ENCODE peak calls at places on chromosomes 5 and 9, in ten cellular contexts. One of them, this sample, is unnamed.

GRCh38 chr9:546797-547223 is 294.7 kb upstream of the DMRT1 start:
- DNase-seq in esophagus muscularis mucosa: no peak
- DNase-seq in H1: no peak
- DNase-seq in transverse colon: no peak
- DNase-seq in HepG2: peak; percentile 16
- DNase-seq in GM12878: no peak
- DNase-seq in K562: no peak
- DNase-seq in suprapubic skin: no peak
- DNase-seq in stomach: no peak
- DNase-seq in SK-N-SH: no peak
- DNase-seq in this sample: no peak

GRCh38 chr9:76701441-76702031 is 62.7 kb upstream of the PCA3 start:
- DNase-seq in K562: no peak
- DNase-seq in GM12878: no peak
- DNase-seq in transverse colon: no peak
- DNase-seq in SK-N-SH: no peak
- DNase-seq in HepG2: no peak
- DNase-seq in H1: no peak
- DNase-seq in stomach: no peak
- DNase-seq in suprapubic skin: no peak
- DNase-seq in esophagus muscularis mucosa: no peak
- DNase-seq in this sample: no peak

GRCh38 chr5:93359296-93359957 is 221.6 kb downstream of the NR2F1-AS1 start:
- DNase-seq in K562: no peak
- DNase-seq in GM12878: no peak
- DNase-seq in H1: no peak
- DNase-seq in SK-N-SH: no peak
- DNase-seq in esophagus muscularis mucosa: no peak
- DNase-seq in suprapubic skin: no peak
- DNase-seq in HepG2: no peak
- DNase-seq in stomach: no peak
- DNase-seq in transverse colon: no peak
- DNase-seq in this sample: no peak

GRCh38 chr9:35669331-35670145 is 4.2 kb upstream of the CA9 start:
- DNase-seq in suprapubic skin: no peak
- DNase-seq in stomach: peak; percentile 94
- DNase-seq in esophagus muscularis mucosa: no peak
- DNase-seq in K562: no peak
- DNase-seq in transverse colon: peak; percentile 89
- DNase-seq in HepG2: peak; percentile 98
- DNase-seq in SK-N-SH: no peak
- DNase-seq in H1: no peak
- DNase-seq in GM12878: no peak
- DNase-seq in this sample: no peak

GRCh38 chr5:32709789-32710334 is 1.3 kb upstream of the NPR3 start:
- DNase-seq in GM12878: no peak
- DNase-seq in HepG2: peak; percentile 41
- DNase-seq in esophagus muscularis mucosa: no peak
- DNase-seq in H1: peak; percentile 78
- DNase-seq in K562: peak; percentile 53
- DNase-seq in suprapubic skin: no peak
- DNase-seq in stomach: peak; percentile 47
- DNase-seq in transverse colon: peak; percentile 69
- DNase-seq in SK-N-SH: peak; percentile 71
- DNase-seq in this sample: peak; percentile 85

GRCh38 chr9:32011049-32011448 is 373.4 kb upstream of the ACO1 start:
- DNase-seq in suprapubic skin: no peak
- DNase-seq in H1: no peak
- DNase-seq in transverse colon: no peak
- DNase-seq in GM12878: no peak
- DNase-seq in K562: no peak
- DNase-seq in stomach: no peak
- DNase-seq in SK-N-SH: no peak
- DNase-seq in esophagus muscularis mucosa: no peak
- DNase-seq in HepG2: no peak
- DNase-seq in this sample: no peak

GRCh38 chr5:2182020-2182419 is 299.3 kb upstream of the IRX4 start:
- DNase-seq in HepG2: no peak
- DNase-seq in K562: no peak
- DNase-seq in SK-N-SH: no peak
- DNase-seq in transverse colon: no peak
- DNase-seq in esophagus muscularis mucosa: no peak
- DNase-seq in suprapubic skin: no peak
- DNase-seq in stomach: no peak
- DNase-seq in GM12878: no peak
- DNase-seq in H1: no peak
- DNase-seq in this sample: no peak

GRCh38 chr5:157540707-157541451 is 34.7 kb downstream of the ADAM19 start:
- DNase-seq in K562: no peak
- DNase-seq in esophagus muscularis mucosa: no peak
- DNase-seq in suprapubic skin: no peak
- DNase-seq in HepG2: no peak
- DNase-seq in GM12878: peak; percentile 87
- DNase-seq in SK-N-SH: peak; percentile 37
- DNase-seq in stomach: peak; percentile 39
- DNase-seq in transverse colon: peak; percentile 72
- DNase-seq in H1: no peak
- DNase-seq in this sample: peak; percentile 82

GRCh38 chr9:107336718-107337360 is 53.8 kb downstream of the RAD23B start:
- DNase-seq in suprapubic skin: no peak
- DNase-seq in SK-N-SH: no peak
- DNase-seq in GM12878: no peak
- DNase-seq in K562: no peak
- DNase-seq in stomach: peak; percentile 73
- DNase-seq in transverse colon: no peak
- DNase-seq in H1: no peak
- DNase-seq in esophagus muscularis mucosa: no peak
- DNase-seq in HepG2: no peak
- DNase-seq in this sample: no peak

GRCh38 chr9:80218336-80218735 is 646.6 kb downstream of the TLE4 start:
- DNase-seq in stomach: no peak
- DNase-seq in H1: no peak
- DNase-seq in GM12878: no peak
- DNase-seq in esophagus muscularis mucosa: no peak
- DNase-seq in HepG2: no peak
- DNase-seq in transverse colon: no peak
- DNase-seq in suprapubic skin: no peak
- DNase-seq in K562: no peak
- DNase-seq in SK-N-SH: no peak
- DNase-seq in this sample: no peak

GRCh38 chr9:135821116-135821515 is 86.2 kb downstream of the CAMSAP1 start:
- DNase-seq in stomach: peak; percentile 20
- DNase-seq in SK-N-SH: no peak
- DNase-seq in H1: no peak
- DNase-seq in K562: no peak
- DNase-seq in suprapubic skin: peak; percentile 35
- DNase-seq in esophagus muscularis mucosa: no peak
- DNase-seq in HepG2: no peak
- DNase-seq in transverse colon: no peak
- DNase-seq in GM12878: no peak
- DNase-seq in this sample: no peak

GRCh38 chr9:36862206-36863145 is 171.6 kb downstream of the PAX5 start:
- DNase-seq in SK-N-SH: peak; percentile 80
- DNase-seq in H1: peak; percentile 75
- DNase-seq in suprapubic skin: no peak
- DNase-seq in stomach: peak; percentile 62
- DNase-seq in transverse colon: peak; percentile 46
- DNase-seq in GM12878: no peak
- DNase-seq in esophagus muscularis mucosa: no peak
- DNase-seq in HepG2: peak; percentile 46
- DNase-seq in K562: peak; percentile 42
- DNase-seq in this sample: no peak

GRCh38 chr9:18626046-18626698 is 152.2 kb downstream of the ADAMTSL1 start:
- DNase-seq in K562: no peak
- DNase-seq in GM12878: no peak
- DNase-seq in HepG2: no peak
- DNase-seq in stomach: no peak
- DNase-seq in SK-N-SH: no peak
- DNase-seq in H1: no peak
- DNase-seq in transverse colon: no peak
- DNase-seq in suprapubic skin: no peak
- DNase-seq in esophagus muscularis mucosa: no peak
- DNase-seq in this sample: no peak

GRCh38 chr5:53167836-53168235 is 58.3 kb upstream of the MOCS2 start:
- DNase-seq in stomach: peak; percentile 26
- DNase-seq in GM12878: no peak
- DNase-seq in H1: no peak
- DNase-seq in transverse colon: peak; percentile 31
- DNase-seq in suprapubic skin: peak; percentile 82
- DNase-seq in HepG2: no peak
- DNase-seq in K562: no peak
- DNase-seq in esophagus muscularis mucosa: no peak
- DNase-seq in SK-N-SH: no peak
- DNase-seq in this sample: peak; percentile 78

GRCh38 chr9:18320046-18320445 is 153.9 kb upstream of the ADAMTSL1 start:
- DNase-seq in transverse colon: no peak
- DNase-seq in H1: no peak
- DNase-seq in stomach: no peak
- DNase-seq in GM12878: no peak
- DNase-seq in SK-N-SH: no peak
- DNase-seq in K562: no peak
- DNase-seq in HepG2: no peak
- DNase-seq in esophagus muscularis mucosa: no peak
- DNase-seq in suprapubic skin: no peak
- DNase-seq in this sample: no peak

GRCh38 chr5:13664377-13664776 is 280.1 kb downstream of the DNAH5 start:
- DNase-seq in HepG2: no peak
- DNase-seq in stomach: no peak
- DNase-seq in K562: no peak
- DNase-seq in H1: no peak
- DNase-seq in GM12878: no peak
- DNase-seq in esophagus muscularis mucosa: no peak
- DNase-seq in transverse colon: no peak
- DNase-seq in suprapubic skin: no peak
- DNase-seq in SK-N-SH: no peak
- DNase-seq in this sample: no peak

DNA sequence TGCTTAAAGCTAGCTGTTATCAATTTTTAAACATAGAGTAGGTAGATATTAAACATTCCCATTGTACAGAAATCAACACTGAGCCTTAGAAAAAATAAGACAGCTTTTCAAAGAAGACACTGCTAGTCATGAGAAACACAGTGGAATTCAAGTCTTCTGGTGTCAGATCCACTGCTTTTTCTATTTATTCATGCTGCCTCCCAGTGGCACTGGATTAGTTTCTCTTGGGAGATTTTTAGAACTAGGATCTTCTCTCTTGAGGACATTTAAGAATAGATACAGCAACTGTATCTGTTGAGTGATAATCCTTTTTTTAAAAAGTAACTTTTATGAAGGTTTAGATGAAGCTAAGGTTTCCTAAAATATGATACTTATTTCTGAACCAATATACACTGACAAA is 1635.4 kb upstream of the C9orf72 start:
- DNase-seq in H1: no peak
- DNase-seq in K562: no peak
- DNase-seq in stomach: no peak
- DNase-seq in HepG2: no peak
- DNase-seq in esophagus muscularis mucosa: no peak
- DNase-seq in SK-N-SH: no peak
- DNase-seq in transverse colon: no peak
- DNase-seq in suprapubic skin: no peak
- DNase-seq in GM12878: no peak
- DNase-seq in this sample: no peak
- TF ChIP-seq EP300 in H1: no peak
- TF ChIP-seq EP300 in K562: no peak
- TF ChIP-seq EP300 in stomach: no peak
- TF ChIP-seq EP300 in HepG2: no peak
- TF ChIP-seq EP300 in esophagus muscularis mucosa: no peak
- TF ChIP-seq EP300 in SK-N-SH: no peak
- TF ChIP-seq EP300 in transverse colon: no peak
- TF ChIP-seq EP300 in suprapubic skin: no peak
- TF ChIP-seq EP300 in GM12878: no peak
- TF ChIP-seq EP300 in this sample: no peak

GRCh38 chr9:137114613-137115393 is at the start of gene DPP7:
- DNase-seq in H1: peak; percentile 69
- DNase-seq in SK-N-SH: peak; percentile 95
- DNase-seq in stomach: peak; percentile 76
- DNase-seq in transverse colon: peak; percentile 80
- DNase-seq in HepG2: no peak
- DNase-seq in K562: peak; percentile 95
- DNase-seq in GM12878: no peak
- DNase-seq in suprapubic skin: peak; percentile 78
- DNase-seq in esophagus muscularis mucosa: no peak
- DNase-seq in this sample: peak; percentile 87
- H3K27ac ChIP-seq in H1: no peak within 1 kb of the TSS
- H3K27ac ChIP-seq in SK-N-SH: peak within 1 kb of the TSS; percentile 39
- H3K27ac ChIP-seq in stomach: peak within 1 kb of the TSS; percentile 34
- H3K27ac ChIP-seq in transverse colon: peak within 1 kb of the TSS; percentile 55
- H3K27ac ChIP-seq in HepG2: no peak within 1 kb of the TSS
- H3K27ac ChIP-seq in K562: peak within 1 kb of the TSS; percentile 76
- H3K27ac ChIP-seq in GM12878: peak within 1 kb of the TSS; percentile 58
- H3K27ac ChIP-seq in suprapubic skin: no peak within 1 kb of the TSS
- H3K27ac ChIP-seq in esophagus muscularis mucosa: peak within 1 kb of the TSS; percentile 36
- H3K27ac ChIP-seq in this sample: peak within 1 kb of the TSS; percentile 56

DNA sequence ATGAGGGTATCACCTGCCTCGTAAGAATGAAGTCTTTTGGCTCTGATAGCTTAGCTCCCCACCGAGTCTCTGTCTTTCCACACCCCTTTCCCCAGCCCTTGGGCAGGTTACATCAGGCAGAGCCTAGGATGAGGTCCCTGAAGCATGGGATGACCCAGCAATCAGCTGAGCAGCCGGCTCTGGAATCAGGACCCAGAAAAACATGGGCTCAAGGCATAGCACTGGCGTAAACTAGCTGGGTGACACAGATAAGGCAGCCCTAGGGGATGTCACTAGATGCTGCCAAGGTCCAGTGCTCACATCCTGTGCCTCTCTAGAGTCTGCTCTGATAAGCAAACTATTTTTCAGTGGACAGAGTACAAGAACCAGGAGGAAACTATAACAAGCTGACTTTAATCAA is 26.6 kb downstream of the IDNK start:
- DNase-seq in transverse colon: no peak
- DNase-seq in SK-N-SH: peak; percentile 71
- DNase-seq in stomach: no peak
- DNase-seq in suprapubic skin: no peak
- DNase-seq in HepG2: no peak
- DNase-seq in K562: peak; percentile 11
- DNase-seq in H1: no peak
- DNase-seq in GM12878: no peak
- DNase-seq in esophagus muscularis mucosa: no peak
- DNase-seq in this sample: no peak
- TF ChIP-seq POLR2AphosphoS5 in transverse colon: no peak
- TF ChIP-seq POLR2AphosphoS5 in SK-N-SH: no peak
- TF ChIP-seq POLR2AphosphoS5 in stomach: no peak
- TF ChIP-seq POLR2AphosphoS5 in suprapubic skin: no peak
- TF ChIP-seq POLR2AphosphoS5 in HepG2: no peak
- TF ChIP-seq POLR2AphosphoS5 in K562: no peak
- TF ChIP-seq POLR2AphosphoS5 in H1: peak; percentile 19
- TF ChIP-seq POLR2AphosphoS5 in GM12878: no peak
- TF ChIP-seq POLR2AphosphoS5 in esophagus muscularis mucosa: no peak
- TF ChIP-seq POLR2AphosphoS5 in this sample: no peak

DNA sequence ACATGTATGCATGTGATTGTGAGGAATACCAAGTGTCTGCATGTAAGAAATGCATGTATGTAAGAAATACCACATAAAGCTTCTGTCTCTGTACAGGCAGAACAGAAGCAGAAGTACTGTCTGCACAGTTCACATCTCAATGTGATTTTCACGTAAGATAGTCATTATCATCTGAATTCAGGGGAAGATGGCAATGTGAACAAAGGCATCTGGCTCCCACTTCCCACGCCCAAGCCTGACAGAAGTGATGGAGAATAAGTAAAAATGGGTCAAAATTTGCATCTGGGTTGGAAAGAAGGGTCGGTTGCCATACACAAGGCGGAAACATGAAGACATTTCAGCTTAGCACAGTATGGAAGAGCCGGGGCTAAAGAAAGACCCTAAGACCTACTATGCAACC is 71.7 kb downstream of the SUSD1 start:
- DNase-seq in esophagus muscularis mucosa: peak; percentile 57
- DNase-seq in SK-N-SH: no peak
- DNase-seq in stomach: no peak
- DNase-seq in GM12878: no peak
- DNase-seq in HepG2: no peak
- DNase-seq in H1: no peak
- DNase-seq in suprapubic skin: no peak
- DNase-seq in transverse colon: no peak
- DNase-seq in K562: no peak
- DNase-seq in this sample: no peak
- TF ChIP-seq EP300 in esophagus muscularis mucosa: no peak
- TF ChIP-seq EP300 in SK-N-SH: no peak
- TF ChIP-seq EP300 in stomach: no peak
- TF ChIP-seq EP300 in GM12878: no peak
- TF ChIP-seq EP300 in HepG2: no peak
- TF ChIP-seq EP300 in H1: no peak
- TF ChIP-seq EP300 in suprapubic skin: no peak
- TF ChIP-seq EP300 in transverse colon: no peak
- TF ChIP-seq EP300 in K562: no peak
- TF ChIP-seq EP300 in this sample: no peak

This sample was measured in sigmoid colon.